ENCODE peak calls at places on chromosome 14, in four cellular contexts. Z is astrocyte of the cerebellum, M is AG09309, C is AG10803. W is an unnamed sample.

GRCh38 chr14:59026086-59026485 is 162.4 kb upstream of the DAAM1 start:
- DNase-seq in M (no peak), Z (no peak), C (peak), W (no peak)

GRCh38 chr14:59321184-59321952 is 132.9 kb downstream of the DAAM1 start:
- DNase-seq in Z (peak), C (peak), M (peak), W (peak)

GRCh38 chr14:55015006-55015405 is 11.9 kb downstream of the WDHD1 start:
- DNase-seq in Z (no peak), M (no peak), C (no peak), W (no peak)

GRCh38 chr14:74572829-74573360 is 39.1 kb downstream of the LTBP2 start:
- DNase-seq in Z (no peak), C (no peak), M (no peak), W (no peak)

GRCh38 chr14:51335521-51335920 is 95.5 kb downstream of the TMX1 start:
- DNase-seq in C (peak), M (no peak), Z (no peak), W (no peak)

GRCh38 chr14:24436355-24437019 is 6.1 kb downstream of the SDR39U1 start:
- DNase-seq in C (peak), Z (peak), M (peak), W (peak)

GRCh38 chr14:73833024-73833423 is 18.6 kb upstream of the PTGR2 start:
- DNase-seq in C (peak), Z (peak), M (no peak), W (no peak)

GRCh38 chr14:50773632-50774541 is 57.1 kb downstream of the NIN start:
- DNase-seq in C (peak), Z (peak), M (no peak), W (peak)

GRCh38 chr14:79708426-79708825 is 502.9 kb downstream of the DIO2 start:
- DNase-seq in Z (no peak), M (no peak), C (no peak), W (no peak)

GRCh38 chr14:54918427-54918826 is 15.8 kb upstream of the GCH1 start:
- DNase-seq in C (no peak), M (no peak), Z (no peak), W (no peak)

GRCh38 chr14:79842270-79842669 is 369.0 kb downstream of the DIO2 start:
- DNase-seq in Z (peak), C (peak), M (peak), W (peak)

GRCh38 chr14:93332032-93332852 is 594 bp downstream of the BTBD7 start:
- DNase-seq in C (peak), M (no peak), Z (no peak), W (peak)

GRCh38 chr14:21486640-21487087 is 9.7 kb downstream of the TOX4 start:
- DNase-seq in C (peak), M (peak), Z (peak), W (no peak)

GRCh38 chr14:104464907-104465306 is 114.7 kb upstream of the C14orf180 start:
- DNase-seq in M (no peak), C (no peak), Z (no peak), W (no peak)

GRCh38 chr14:97178781-97179180 is 381.6 kb downstream of the VRK1 start:
- DNase-seq in Z (no peak), C (peak), M (peak), W (no peak)
- TF ChIP-seq CTCF in Z (no peak), C (no peak), M (no peak), W (no peak)

DNA sequence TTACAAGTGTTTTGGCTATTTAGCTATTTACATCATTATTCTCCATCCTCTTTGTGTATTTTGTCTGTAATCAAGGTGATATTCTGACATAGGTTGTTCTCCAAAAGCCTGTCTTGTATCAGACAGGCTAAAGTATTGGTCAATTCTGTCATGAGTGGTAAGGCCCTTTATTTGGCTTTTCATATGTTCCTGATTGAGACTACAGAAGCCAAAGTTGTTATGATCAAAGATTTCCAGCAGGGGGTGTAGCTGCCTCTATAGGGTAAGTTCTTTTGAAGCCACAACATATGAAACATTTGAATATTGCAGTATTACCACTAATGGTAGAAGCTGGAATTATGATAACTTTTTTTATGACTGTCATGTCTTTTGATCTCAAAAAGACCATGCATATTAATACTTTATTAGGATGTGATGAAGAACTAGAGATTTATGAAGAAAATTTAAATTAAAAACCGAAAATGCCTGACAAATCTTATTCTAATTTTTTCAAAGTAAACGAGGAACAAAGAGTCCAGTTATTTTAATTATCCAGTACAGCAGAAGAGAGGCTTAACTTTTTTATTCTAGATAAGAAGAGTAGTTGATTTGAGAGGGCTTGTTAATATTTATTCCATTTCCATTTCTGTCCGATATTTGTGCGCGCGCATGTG is 3.4 kb upstream of the ARHGAP5 start:
- DNase-seq in Z (peak), C (peak), M (peak), W (peak)
- TF ChIP-seq CTCF in Z (peak), C (peak), M (peak), W (peak)

GRCh38 chr14:100668352-100668751 is 58.3 kb upstream of the DLK1 start:
- DNase-seq in M (no peak), C (no peak), Z (no peak), W (no peak)
- TF ChIP-seq CTCF in M (no peak), C (no peak), Z (no peak), W (no peak)

GRCh38 chr14:56555921-56556570 is 23.6 kb upstream of the TMEM260 start:
- DNase-seq in Z (peak), C (peak), M (no peak), W (no peak)
- TF ChIP-seq CTCF in Z (peak), C (peak), M (peak), W (peak)

GRCh38 chr14:23352506-23353432 is at the start of gene SLC22A17:
- DNase-seq in Z (peak), M (peak), C (peak), W (peak)
- TF ChIP-seq CTCF in Z (no peak), M (peak), C (peak), W (no peak)

GRCh38 chr14:35959835-35960234 is 133.7 kb downstream of the BRMS1L start:
- DNase-seq in C (no peak), Z (no peak), M (no peak), W (peak)
- TF ChIP-seq CTCF in C (no peak), Z (no peak), M (no peak), W (no peak)

DNA sequence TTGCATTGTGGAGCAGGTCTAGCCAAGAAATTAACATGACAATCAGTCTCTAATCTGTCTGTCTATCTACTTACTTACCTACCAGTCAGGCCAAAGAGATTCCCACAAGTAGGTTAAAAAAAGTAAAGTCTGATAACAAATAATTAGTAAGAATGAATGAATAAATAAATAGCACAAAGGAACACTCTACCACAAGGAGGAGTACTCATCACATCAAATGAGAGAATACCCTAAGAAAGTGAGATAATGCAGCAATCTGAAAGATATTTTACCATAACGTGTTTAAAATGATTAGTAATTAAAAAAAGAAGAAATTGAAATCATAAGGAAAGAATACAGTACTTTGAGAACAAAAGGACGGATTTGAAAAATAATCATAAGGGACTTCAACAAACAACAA is 187.2 kb downstream of the SYNE2 start:
- DNase-seq in C (peak), Z (no peak), M (peak), W (no peak)
- TF ChIP-seq CTCF in C (peak), Z (no peak), M (peak), W (no peak)

DNA sequence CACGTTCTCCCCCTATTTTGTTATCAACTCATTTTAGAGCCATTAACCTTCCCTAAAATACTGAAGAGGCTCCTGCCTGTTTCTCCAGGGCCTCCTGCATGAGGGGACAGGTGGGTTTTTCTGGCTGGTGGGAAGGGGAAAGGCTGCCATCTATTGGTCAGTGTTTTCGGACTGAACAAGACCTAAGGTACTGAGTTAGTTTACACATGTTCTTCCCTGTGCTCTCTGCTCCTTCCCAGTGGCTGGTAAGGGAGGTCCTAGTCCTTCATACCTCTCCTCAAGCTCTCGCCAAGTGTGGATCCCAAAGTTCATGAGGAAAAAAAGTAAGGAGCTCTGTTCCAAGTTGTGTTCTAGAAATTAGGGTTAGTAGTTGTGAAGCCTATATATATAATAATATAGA is 357.5 kb downstream of the FSCB start:
- DNase-seq in M (no peak), C (no peak), Z (no peak), W (peak)
- TF ChIP-seq CTCF in M (peak), C (no peak), Z (peak), W (no peak)

GRCh38 chr14:60514378-60515243 is 5.7 kb downstream of the SIX6 start:
- DNase-seq in M (no peak), C (no peak), Z (no peak), W (peak)
- TF ChIP-seq CTCF in M (peak), C (no peak), Z (no peak), W (peak)

GRCh38 chr14:99575043-99576023 is 28.7 kb downstream of the CCDC85C start:
- DNase-seq in M (no peak), Z (no peak), C (peak), W (peak)
- TF ChIP-seq CTCF in M (peak), Z (peak), C (peak), W (no peak)

W was measured in Calu3.